ENCODE peak calls at places on chromosomes 11 and 22, in six cellular contexts. I is lower lobe of right lung, Y is uterus, U is transverse colon, B is sigmoid colon, C is cardiac fibroblast. E is an unnamed sample.

GRCh38 chr11:117670924-117671323 is 126.1 kb downstream of the DSCAML1 start:
- DNase-seq in Y (no peak), B (no peak), I (no peak), C (no peak), U (no peak), E (no peak)

GRCh38 chr22:40747361-40747760 is 68.1 kb downstream of the MCHR1 start:
- DNase-seq in U (no peak), C (no peak), Y (peak), B (no peak), I (no peak), E (no peak)

GRCh38 chr11:74417379-74417804 is 19.2 kb upstream of the PGM2L1 start:
- DNase-seq in I (no peak), B (no peak), Y (no peak), C (no peak), U (no peak), E (no peak)

GRCh38 chr22:40176921-40177737 is 596 bp upstream of the TNRC6B start:
- DNase-seq in U (peak), C (peak), B (no peak), Y (peak), I (no peak), E (peak)

GRCh38 chr11:17924713-17925112 is 88.1 kb downstream of the SERGEF start:
- DNase-seq in I (no peak), U (no peak), Y (no peak), C (no peak), B (no peak), E (no peak)

GRCh38 chr11:111696556-111696955 is 69.6 kb downstream of the PPP2R1B start:
- DNase-seq in I (no peak), Y (no peak), C (peak), B (no peak), U (no peak), E (no peak)

GRCh38 chr11:35364101-35364780 is 55.1 kb downstream of the SLC1A2 start:
- DNase-seq in C (peak), Y (peak), B (peak), U (peak), I (no peak), E (peak)

GRCh38 chr11:545171-545570 is 7.8 kb downstream of the LRRC56 start:
- DNase-seq in C (no peak), I (no peak), U (no peak), B (no peak), Y (no peak), E (no peak)

GRCh38 chr11:12186683-12187082 is 76.3 kb downstream of the MICAL2 start:
- DNase-seq in U (no peak), B (no peak), Y (no peak), C (no peak), I (no peak), E (no peak)

GRCh38 chr22:50600541-50600940 is at the start of gene MAPK8IP2:
- DNase-seq in Y (no peak), B (no peak), C (no peak), I (no peak), U (no peak), E (no peak)

GRCh38 chr11:125404811-125405481 is 91.1 kb downstream of the FEZ1 start:
- DNase-seq in Y (peak), I (peak), C (peak), U (peak), B (peak), E (peak)

GRCh38 chr11:8344346-8344745 is 80.7 kb upstream of the LMO1 start:
- DNase-seq in C (no peak), I (no peak), B (no peak), Y (no peak), U (no peak), E (no peak)

GRCh38 chr11:118634435-118635236 is 27.2 kb downstream of the PHLDB1 start:
- DNase-seq in C (peak), B (peak), U (peak), I (peak), Y (peak), E (peak)

GRCh38 chr11:69209936-69210659 is 54.4 kb downstream of the SMIM38 start:
- DNase-seq in U (no peak), B (no peak), I (no peak), Y (no peak), C (no peak), E (no peak)

GRCh38 chr11:67111261-67111660 is 7.8 kb upstream of the KDM2A start:
- DNase-seq in C (peak), Y (no peak), B (peak), U (no peak), I (no peak), E (no peak)

GRCh38 chr22:46684706-46685105 is 53.3 kb downstream of the CERK start:
- DNase-seq in I (no peak), C (no peak), Y (no peak), B (no peak), U (peak), E (no peak)

GRCh38 chr11:131025020-131025419 is 108.7 kb upstream of the SNX19 start:
- DNase-seq in I (no peak), Y (no peak), U (no peak), C (peak), B (no peak), E (no peak)

GRCh38 chr11:90288207-90288821 is 65.5 kb upstream of the CHORDC1 start:
- DNase-seq in Y (no peak), C (peak), B (no peak), U (no peak), I (no peak), E (no peak)

GRCh38 chr11:66067640-66068039 is 2.4 kb upstream of the PACS1 start:
- DNase-seq in U (no peak), B (no peak), C (no peak), Y (no peak), I (no peak), E (no peak)

GRCh38 chr11:90243534-90243933 is 20.7 kb upstream of the CHORDC1 start:
- DNase-seq in B (no peak), Y (no peak), U (no peak), I (no peak), C (no peak), E (no peak)

GRCh38 chr11:21710791-21711190 is 482.1 kb upstream of the ANO5 start:
- DNase-seq in C (no peak), Y (no peak), I (no peak), U (no peak), B (no peak), E (no peak)

GRCh38 chr11:2579315-2580060 is 120.3 kb downstream of the KCNQ1OT1 start:
- DNase-seq in B (peak), Y (peak), U (no peak), I (peak), C (no peak), E (no peak)

GRCh38 chr11:2590951-2591754 is 108.6 kb downstream of the KCNQ1OT1 start:
- DNase-seq in I (peak), C (no peak), Y (no peak), B (peak), U (no peak), E (no peak)

GRCh38 chr11:112195906-112196305 is 20.6 kb downstream of the BCO2 start:
- DNase-seq in I (no peak), U (no peak), B (no peak), Y (no peak), C (peak), E (no peak)

GRCh38 chr11:69066122-69067112 is 17.7 kb downstream of the TPCN2 start:
- DNase-seq in U (no peak), B (no peak), Y (no peak), I (no peak), C (no peak), E (no peak)

GRCh38 chr11:2709429-2709828 is 9.6 kb upstream of the KCNQ1OT1 start:
- DNase-seq in U (no peak), C (peak), I (no peak), B (peak), Y (peak), E (no peak)

GRCh38 chr22:33699176-33699575 is 221.1 kb downstream of the LARGE1 start:
- DNase-seq in U (no peak), C (no peak), I (no peak), B (no peak), Y (no peak), E (no peak)

DNA sequence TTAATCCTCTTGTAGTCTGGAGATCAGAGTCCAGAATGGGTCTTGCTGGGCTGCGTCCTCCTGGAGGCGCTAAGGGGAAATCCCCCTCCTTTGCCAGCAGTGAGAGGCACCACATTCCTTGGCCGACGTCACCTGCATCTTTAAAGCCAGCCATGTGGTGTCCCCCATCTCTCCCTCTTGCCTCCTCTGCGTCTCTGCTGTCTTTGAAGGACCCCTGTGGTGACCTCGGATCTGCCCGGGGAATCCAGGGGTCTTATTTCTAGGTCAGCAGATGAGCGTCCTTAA is 27.2 kb upstream of the PARVB start:
- DNase-seq in C (no peak), U (no peak), Y (no peak), B (peak), I (peak), E (no peak)
- TF ChIP-seq CTCF in C (no peak), U (no peak), Y (no peak), B (no peak), I (no peak), E (no peak)

GRCh38 chr22:32204211-32204855 is 540 bp downstream of the RFPL2 start:
- DNase-seq in U (no peak), B (no peak), Y (no peak), C (no peak), I (no peak), E (no peak)

GRCh38 chr22:32202161-32202538 is 2.7 kb downstream of the RFPL2 start:
- DNase-seq in Y (no peak), I (no peak), C (no peak), U (no peak), B (no peak), E (no peak)

GRCh38 chr22:32202539-32203180 is 2.2 kb downstream of the RFPL2 start:
- DNase-seq in B (no peak), C (peak), I (peak), Y (no peak), U (peak), E (peak)

GRCh38 chr22:32204856-32205722 is at the start of gene RFPL2:
- DNase-seq in B (no peak), U (peak), I (peak), C (peak), Y (no peak), E (no peak)

DNA sequence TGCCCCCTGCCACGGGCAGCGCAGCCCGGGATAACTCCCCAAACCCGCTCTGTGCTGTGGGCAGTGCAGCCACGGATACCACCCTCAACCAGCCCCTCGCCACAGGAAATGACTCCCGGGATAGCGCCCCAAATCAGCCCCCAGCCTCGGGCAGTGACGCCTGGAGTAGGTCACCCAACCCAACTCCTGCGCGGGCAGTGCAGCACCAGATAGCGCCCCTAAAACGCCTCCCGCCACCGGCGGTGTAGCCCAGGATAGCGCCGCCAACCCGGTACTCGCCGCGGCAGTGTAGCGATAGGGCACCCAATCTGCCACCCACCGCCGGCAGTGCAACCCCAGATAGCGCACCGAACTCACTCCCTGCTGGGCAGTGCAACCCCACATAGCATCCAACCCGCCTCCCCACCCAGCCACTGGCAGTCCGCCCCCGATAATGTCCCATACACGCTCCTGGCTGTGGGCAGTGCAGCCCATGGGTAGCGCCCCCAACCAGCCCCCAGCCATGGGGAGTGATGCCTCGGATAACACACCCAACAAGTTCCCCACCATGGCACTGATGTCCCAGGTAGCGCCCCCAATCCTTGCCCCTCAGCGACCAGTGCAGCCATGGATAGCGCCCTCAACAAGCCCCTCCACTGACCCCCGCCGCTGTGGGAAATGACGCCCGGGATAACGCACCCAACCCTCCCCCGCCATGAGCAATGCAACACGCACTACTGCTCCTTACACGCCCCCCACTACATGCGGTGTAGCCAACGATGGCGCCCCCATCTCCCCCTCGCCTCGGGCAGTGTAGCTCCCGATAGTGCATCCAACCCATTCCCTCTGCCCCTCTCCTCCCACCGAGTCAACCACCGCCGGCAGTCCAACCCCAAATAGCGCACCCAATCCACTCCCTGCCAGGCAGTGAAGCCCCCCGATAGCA is 1.4 kb downstream of the RFPL2 start:
- DNase-seq in B (no peak), U (no peak), Y (no peak), I (no peak), C (no peak), E (no peak)
- H3K4me3 ChIP-seq in B (no peak), U (peak), Y (no peak), I (peak), C (no peak), E (peak)

DNA sequence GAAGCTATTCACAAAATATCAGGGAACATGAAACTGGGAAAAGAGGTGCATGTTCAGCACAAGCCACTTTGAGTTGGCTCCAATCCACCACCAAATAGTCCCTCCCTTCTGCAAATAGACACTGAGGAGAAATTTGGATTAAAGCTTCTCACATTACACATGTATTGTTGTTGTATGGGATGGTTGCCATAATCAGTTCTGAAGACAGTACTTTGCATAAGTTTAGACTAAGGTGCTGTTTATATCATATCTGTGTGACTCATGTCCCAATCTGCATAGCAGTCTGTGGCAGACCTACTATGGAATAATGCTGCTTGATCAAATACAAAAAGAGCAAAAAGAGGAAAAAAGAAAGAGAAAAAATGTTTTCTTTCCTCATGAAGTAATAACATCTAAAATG is 376.7 kb upstream of the DDI1 start:
- DNase-seq in Y (no peak), B (no peak), U (no peak), C (peak), I (no peak), E (no peak)
- TF ChIP-seq CTCF in Y (no peak), B (no peak), U (no peak), C (no peak), I (no peak), E (no peak)

GRCh38 chr22:38240734-38241252 is 32.0 kb downstream of the TMEM184B start:
- DNase-seq in U (peak), C (peak), I (no peak), B (no peak), Y (no peak), E (peak)

GRCh38 chr22:38236786-38237185 is 35.0 kb downstream of the MAFF start:
- DNase-seq in C (no peak), B (no peak), I (no peak), U (no peak), Y (no peak), E (no peak)

GRCh38 chr22:38235240-38235850 is 33.6 kb downstream of the MAFF start:
- DNase-seq in U (no peak), I (no peak), Y (no peak), C (no peak), B (no peak), E (no peak)

GRCh38 chr22:38238519-38239051 is 34.2 kb downstream of the TMEM184B start:
- DNase-seq in C (peak), B (peak), U (no peak), I (no peak), Y (peak), E (no peak)

DNA sequence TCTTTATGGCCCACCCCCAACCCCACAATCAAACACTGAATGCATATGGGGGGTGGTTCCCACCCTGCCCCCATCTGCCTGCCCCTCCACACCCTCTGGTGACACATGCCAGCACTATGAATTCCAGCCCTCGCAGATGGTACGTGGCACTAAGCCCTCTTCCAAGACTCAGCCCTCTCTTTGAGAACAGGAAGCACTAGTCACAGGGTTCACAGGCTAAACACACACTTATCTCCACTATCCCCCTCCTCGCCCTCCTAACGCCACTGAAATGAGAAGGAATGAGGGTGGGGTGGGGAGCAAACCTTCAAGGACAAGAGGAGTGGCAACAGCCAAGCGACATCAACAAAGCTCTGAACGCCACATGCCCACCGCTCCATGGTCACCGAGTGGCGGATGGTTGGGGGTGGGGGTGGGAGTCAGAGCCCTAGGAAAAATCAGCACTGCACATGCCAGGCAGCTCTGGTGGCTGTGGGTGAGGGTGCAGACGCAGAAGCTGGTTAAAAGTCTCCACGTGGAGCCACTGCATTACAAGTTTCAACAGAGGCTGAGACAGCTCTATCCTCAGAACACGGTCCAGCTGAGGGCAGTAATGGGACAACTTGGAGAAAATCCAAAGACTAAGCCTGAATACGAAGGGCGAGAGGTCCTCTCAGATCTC is 33.6 kb downstream of the TMEM184B start:
- DNase-seq in I (no peak), B (no peak), C (peak), U (no peak), Y (no peak), E (no peak)
- H3K4me3 ChIP-seq in I (no peak), B (no peak), C (no peak), U (no peak), Y (no peak), E (no peak)

GRCh38 chr22:43481528-43482309 is 69.9 kb downstream of the MPPED1 start:
- DNase-seq in C (no peak), I (no peak), U (no peak), Y (no peak), B (no peak), E (no peak)
- TF ChIP-seq CTCF in C (no peak), I (no peak), U (no peak), Y (no peak), B (no peak), E (no peak)

GRCh38 chr11:85718126-85718943 is 32.3 kb upstream of the CCDC89 start:
- DNase-seq in C (no peak), I (no peak), U (no peak), Y (no peak), B (no peak), E (no peak)
- H3K4me3 ChIP-seq in C (peak), I (peak), U (no peak), Y (no peak), B (no peak), E (no peak)

DNA sequence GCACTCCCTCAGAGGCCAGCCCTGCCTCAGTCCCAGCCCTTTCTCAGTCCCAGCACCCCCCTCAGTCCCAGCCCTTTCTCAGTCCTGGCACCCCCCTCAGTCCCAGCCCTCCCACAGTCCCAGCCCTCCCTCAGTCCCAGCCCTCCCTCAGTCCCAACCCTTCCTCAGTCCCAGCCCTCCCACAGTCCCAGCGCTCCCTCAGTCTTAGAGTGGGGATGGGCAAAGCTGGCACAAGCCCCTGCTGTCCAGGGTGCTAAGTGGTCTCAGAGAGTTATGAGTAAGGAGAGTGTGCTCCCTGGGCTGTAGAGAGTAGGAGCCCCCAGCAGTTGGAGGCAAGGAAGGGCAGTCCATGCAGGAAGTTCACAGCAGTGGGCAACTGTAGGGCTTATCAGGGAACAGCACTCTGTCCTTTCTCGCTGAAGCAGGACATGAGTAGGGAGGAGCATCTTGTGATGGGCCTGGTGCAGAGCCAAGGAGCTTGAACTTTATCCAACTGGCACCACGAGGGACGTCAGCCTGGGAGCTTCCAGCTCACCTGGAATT is 51.4 kb upstream of the CRYBB3 start:
- DNase-seq in U (peak), C (peak), I (no peak), B (peak), Y (no peak), E (peak)
- TF ChIP-seq CTCF in U (no peak), C (no peak), I (no peak), B (no peak), Y (no peak), E (no peak)

DNA sequence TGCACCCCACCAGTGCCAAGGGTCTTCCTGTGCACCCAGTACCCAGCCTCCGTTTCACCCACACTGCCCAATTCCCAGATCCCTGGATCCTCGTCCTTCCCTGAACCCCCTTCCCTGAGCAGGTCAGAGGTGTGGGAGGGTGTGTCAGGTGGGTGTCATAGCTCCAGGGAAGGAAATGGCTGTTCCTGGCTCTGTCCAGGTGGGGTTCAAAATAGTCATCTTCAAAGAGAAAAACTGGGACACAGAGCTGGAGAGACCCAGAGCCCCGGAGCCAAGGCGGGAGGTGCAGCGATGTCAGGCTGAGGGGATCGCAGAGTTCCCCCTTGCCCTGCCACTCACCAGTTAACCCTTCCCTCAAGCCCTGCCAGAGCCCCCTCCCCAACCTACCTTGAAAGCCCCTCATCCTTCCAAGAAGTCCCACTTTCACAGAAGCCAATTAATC is 698 bp downstream of the C1QTNF4 start:
- DNase-seq in I (no peak), Y (no peak), B (no peak), C (no peak), U (no peak), E (no peak)
- H3K4me3 ChIP-seq in I (no peak), Y (no peak), B (no peak), C (no peak), U (peak), E (no peak)

GRCh38 chr11:86580535-86580934 is 91.9 kb downstream of the ME3 start:
- DNase-seq in Y (no peak), C (no peak), B (no peak), U (no peak), I (no peak), E (no peak)

GRCh38 chr11:86576946-86577624 is 95.3 kb downstream of the ME3 start:
- DNase-seq in I (no peak), B (no peak), C (no peak), U (no peak), Y (no peak), E (no peak)

GRCh38 chr11:86579406-86579731 is 93.0 kb downstream of the ME3 start:
- DNase-seq in B (no peak), Y (no peak), U (no peak), I (no peak), C (no peak), E (no peak)

GRCh38 chr11:86577663-86578636 is 94.5 kb downstream of the ME3 start:
- DNase-seq in Y (peak), B (peak), C (peak), I (peak), U (peak), E (peak)

GRCh38 chr11:86578727-86579405 is 93.5 kb downstream of the ME3 start:
- DNase-seq in U (no peak), I (no peak), B (no peak), Y (no peak), C (no peak), E (no peak)
- TF ChIP-seq CTCF in U (no peak), I (no peak), B (no peak), Y (no peak), C (no peak), E (no peak)

E was measured in colonic mucosa.